ENCODE peak calls at places on chromosome 1, in five cellular contexts. One of them, this sample, is unnamed.
A peak's percentile ranks its signal among the peaks of the same experiment; 100 is the strongest.

GRCh38 chr1:29743931-29744330 is 507.6 kb downstream of the PTPRU start:
- ATAC-seq in GM12878: no peak
- ATAC-seq in K562: no peak
- ATAC-seq in upper lobe of left lung: no peak
- ATAC-seq in HepG2: no peak
- ATAC-seq in this sample: no peak

GRCh38 chr1:167910530-167910929 is 3.4 kb downstream of the ADCY10 start:
- ATAC-seq in upper lobe of left lung: no peak
- ATAC-seq in K562: no peak
- ATAC-seq in HepG2: peak; percentile 39
- ATAC-seq in GM12878: no peak
- ATAC-seq in this sample: no peak

GRCh38 chr1:37922767-37923550 is 23.9 kb downstream of the INPP5B start:
- ATAC-seq in K562: peak; percentile 97
- ATAC-seq in HepG2: no peak
- ATAC-seq in upper lobe of left lung: no peak
- ATAC-seq in GM12878: peak; percentile 80
- ATAC-seq in this sample: no peak

GRCh38 chr1:116569776-116570357 is 959 bp downstream of the CD58 start:
- ATAC-seq in HepG2: peak; percentile 30
- ATAC-seq in K562: peak; percentile 23
- ATAC-seq in GM12878: peak; percentile 35
- ATAC-seq in upper lobe of left lung: peak; percentile 2
- ATAC-seq in this sample: no peak

GRCh38 chr1:183323849-183324683 is 94.1 kb downstream of the NMNAT2 start:
- ATAC-seq in upper lobe of left lung: no peak
- ATAC-seq in GM12878: peak; percentile 58
- ATAC-seq in HepG2: no peak
- ATAC-seq in K562: no peak
- ATAC-seq in this sample: no peak

GRCh38 chr1:190762325-190762724 is 284.7 kb upstream of the BRINP3 start:
- ATAC-seq in HepG2: no peak
- ATAC-seq in K562: no peak
- ATAC-seq in GM12878: no peak
- ATAC-seq in upper lobe of left lung: no peak
- ATAC-seq in this sample: no peak

GRCh38 chr1:218435528-218435927 is 90.4 kb downstream of the TGFB2 start:
- ATAC-seq in HepG2: no peak
- ATAC-seq in GM12878: no peak
- ATAC-seq in K562: no peak
- ATAC-seq in upper lobe of left lung: no peak
- ATAC-seq in this sample: no peak

GRCh38 chr1:94602312-94602711 is 60.8 kb upstream of the F3 start:
- ATAC-seq in HepG2: no peak
- ATAC-seq in K562: no peak
- ATAC-seq in GM12878: no peak
- ATAC-seq in upper lobe of left lung: peak; percentile 67
- ATAC-seq in this sample: peak; percentile 51

GRCh38 chr1:21930629-21931170 is 6.4 kb downstream of the HSPG2 start:
- ATAC-seq in K562: no peak
- ATAC-seq in upper lobe of left lung: no peak
- ATAC-seq in GM12878: no peak
- ATAC-seq in HepG2: no peak
- ATAC-seq in this sample: no peak

GRCh38 chr1:9271268-9271667 is 21.4 kb upstream of the SPSB1 start:
- ATAC-seq in HepG2: no peak
- ATAC-seq in K562: no peak
- ATAC-seq in upper lobe of left lung: no peak
- ATAC-seq in GM12878: no peak
- ATAC-seq in this sample: no peak
- TF ChIP-seq CTCF in HepG2: no peak
- TF ChIP-seq CTCF in K562: no peak
- TF ChIP-seq CTCF in upper lobe of left lung: no peak
- TF ChIP-seq CTCF in GM12878: no peak
- TF ChIP-seq CTCF in this sample: no peak

GRCh38 chr1:160534823-160535605 is 12.0 kb upstream of the SLAMF6 start:
- ATAC-seq in K562: no peak
- ATAC-seq in upper lobe of left lung: no peak
- ATAC-seq in GM12878: no peak
- ATAC-seq in HepG2: no peak
- ATAC-seq in this sample: no peak
- TF ChIP-seq POLR2AphosphoS5 in K562: no peak
- TF ChIP-seq POLR2AphosphoS5 in upper lobe of left lung: no peak
- TF ChIP-seq POLR2AphosphoS5 in GM12878: no peak
- TF ChIP-seq POLR2AphosphoS5 in HepG2: no peak
- TF ChIP-seq POLR2AphosphoS5 in this sample: no peak

GRCh38 chr1:66575739-66576138 is 41.8 kb downstream of the SGIP1 start:
- ATAC-seq in GM12878: no peak
- ATAC-seq in upper lobe of left lung: peak; percentile 75
- ATAC-seq in HepG2: no peak
- ATAC-seq in K562: no peak
- ATAC-seq in this sample: peak; percentile 50

GRCh38 chr1:66571789-66572188 is 37.8 kb downstream of the SGIP1 start:
- ATAC-seq in GM12878: no peak
- ATAC-seq in upper lobe of left lung: no peak
- ATAC-seq in K562: no peak
- ATAC-seq in HepG2: no peak
- ATAC-seq in this sample: no peak

GRCh38 chr1:66564250-66564649 is 30.3 kb downstream of the SGIP1 start:
- ATAC-seq in K562: no peak
- ATAC-seq in HepG2: peak; percentile 38
- ATAC-seq in GM12878: no peak
- ATAC-seq in upper lobe of left lung: peak; percentile 61
- ATAC-seq in this sample: peak; percentile 39

DNA sequence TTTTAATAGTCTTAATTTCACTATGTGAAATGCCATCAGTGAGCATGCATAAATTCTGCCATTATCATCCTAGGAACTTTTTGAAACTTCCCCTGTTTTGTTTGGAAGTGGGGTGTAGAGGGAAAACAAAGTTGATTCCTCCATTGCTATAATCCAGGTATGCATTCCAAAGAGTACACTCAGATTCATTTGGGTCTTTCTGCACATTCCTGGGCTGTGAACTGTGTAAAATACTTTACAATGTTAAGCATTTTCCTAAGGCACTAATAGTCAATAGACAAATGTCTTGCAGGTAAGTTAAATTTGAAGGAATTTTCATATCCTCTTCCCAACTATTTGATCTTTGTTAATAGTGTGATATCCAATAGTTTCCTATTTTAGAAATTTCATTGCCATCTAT is 36.2 kb downstream of the SGIP1 start:
- ATAC-seq in HepG2: no peak
- ATAC-seq in K562: no peak
- ATAC-seq in upper lobe of left lung: no peak
- ATAC-seq in GM12878: no peak
- ATAC-seq in this sample: no peak
- TF ChIP-seq EP300 in HepG2: no peak
- TF ChIP-seq EP300 in K562: no peak
- TF ChIP-seq EP300 in upper lobe of left lung: no peak
- TF ChIP-seq EP300 in GM12878: no peak
- TF ChIP-seq EP300 in this sample: no peak

GRCh38 chr1:171213559-171214454 is 28.7 kb downstream of the FMO2 start:
- ATAC-seq in upper lobe of left lung: no peak
- ATAC-seq in GM12878: no peak
- ATAC-seq in K562: no peak
- ATAC-seq in HepG2: no peak
- ATAC-seq in this sample: no peak
- TF ChIP-seq CTCF in upper lobe of left lung: no peak
- TF ChIP-seq CTCF in GM12878: no peak
- TF ChIP-seq CTCF in K562: no peak
- TF ChIP-seq CTCF in HepG2: no peak
- TF ChIP-seq CTCF in this sample: no peak

DNA sequence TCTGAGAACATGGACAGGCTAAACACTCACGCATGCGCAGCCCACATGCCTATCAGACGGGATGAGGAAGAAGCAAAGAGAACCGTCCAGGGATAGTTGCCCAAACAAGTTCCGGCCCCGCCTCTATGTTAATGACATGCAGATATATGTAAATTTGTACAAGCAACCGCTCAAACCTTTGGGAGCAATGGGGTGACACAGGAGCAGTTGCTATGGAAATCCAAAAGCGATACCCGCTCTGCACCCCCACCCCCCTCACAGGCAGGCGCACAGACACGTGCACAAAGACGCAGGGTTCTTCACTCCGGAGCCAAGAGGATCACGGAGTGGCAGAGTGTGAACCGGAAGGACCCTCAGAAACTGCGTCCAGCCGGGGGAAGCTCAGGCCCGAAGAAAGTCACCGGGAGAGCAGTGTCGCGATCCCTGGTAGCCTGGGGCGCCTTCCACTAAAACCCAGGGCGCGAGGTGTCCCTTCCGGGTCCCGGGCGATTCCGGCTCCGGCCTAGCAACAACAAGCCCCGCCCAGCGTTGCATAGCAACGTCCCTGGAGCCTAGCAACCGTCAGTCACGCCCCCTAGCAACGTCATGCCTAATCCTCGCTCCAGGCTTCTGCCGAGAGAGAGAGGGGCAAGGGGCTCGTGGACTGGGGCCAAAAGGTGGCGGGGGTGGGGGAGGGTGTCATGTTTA is 24.1 kb upstream of the ADGRB2 start:
- ATAC-seq in GM12878: peak; percentile 85
- ATAC-seq in upper lobe of left lung: peak; percentile 94
- ATAC-seq in K562: peak; percentile 89
- ATAC-seq in HepG2: peak; percentile 65
- ATAC-seq in this sample: peak; percentile 81
- TF ChIP-seq POLR2AphosphoS5 in GM12878: peak; percentile 88
- TF ChIP-seq POLR2AphosphoS5 in upper lobe of left lung: peak; percentile 74
- TF ChIP-seq POLR2AphosphoS5 in K562: peak; percentile 65
- TF ChIP-seq POLR2AphosphoS5 in HepG2: no peak
- TF ChIP-seq POLR2AphosphoS5 in this sample: peak; percentile 14